ENCODE peak calls at places on chromosomes 12 and 14, in ten cellular contexts. Z, W, Y, T, L, P, R, E, I and H are unnamed samples.

GRCh38 chr12:132436791-132437251 is 53.1 kb upstream of the FBRSL1 start:
- DNase-seq in I (no peak), R (no peak), E (no peak), L (no peak), T (no peak), Z (no peak), Y (no peak), P (no peak), W (peak), H (no peak)

GRCh38 chr12:94266390-94266789 is 118.0 kb downstream of the PLXNC1 start:
- DNase-seq in T (peak), W (no peak), L (no peak), P (no peak), R (no peak), Y (no peak), Z (no peak), I (no peak), E (peak), H (no peak)

GRCh38 chr12:65122661-65123060 is 1.6 kb upstream of the WIF1 start:
- DNase-seq in Y (no peak), R (no peak), E (no peak), W (no peak), T (no peak), Z (no peak), P (no peak), I (no peak), L (no peak), H (no peak)

GRCh38 chr12:130970165-130970907 is 16.6 kb downstream of the ADGRD1 start:
- DNase-seq in W (no peak), R (no peak), P (no peak), Y (peak), T (no peak), I (no peak), Z (no peak), L (no peak), E (no peak), H (no peak)

GRCh38 chr12:60123443-60124000 is 527.7 kb downstream of the SLC16A7 start:
- DNase-seq in E (peak), Y (no peak), W (no peak), I (no peak), R (peak), P (no peak), Z (no peak), T (peak), L (peak), H (no peak)

GRCh38 chr14:36270191-36270590 is 50.2 kb downstream of the MBIP start:
- DNase-seq in I (no peak), L (no peak), W (no peak), P (no peak), E (no peak), R (no peak), T (no peak), Y (no peak), Z (no peak), H (no peak)

GRCh38 chr12:14403711-14404164 is 38.3 kb downstream of the ATF7IP start:
- DNase-seq in E (peak), R (peak), P (peak), L (peak), W (no peak), Y (peak), Z (no peak), T (peak), I (no peak), H (peak)

GRCh38 chr14:73789996-73790581 is 61.5 kb upstream of the PTGR2 start:
- DNase-seq in Y (no peak), L (peak), Z (no peak), I (no peak), R (peak), T (peak), E (peak), P (peak), W (peak), H (no peak)

GRCh38 chr12:97275261-97276197 is 187.1 kb upstream of the RMST start:
- DNase-seq in P (no peak), L (no peak), Z (no peak), W (no peak), R (no peak), E (no peak), Y (no peak), I (peak), T (no peak), H (no peak)

GRCh38 chr14:58914271-58914855 is 274.1 kb upstream of the DAAM1 start:
- DNase-seq in I (peak), P (no peak), E (no peak), Z (no peak), R (no peak), L (no peak), Y (no peak), W (no peak), T (no peak), H (no peak)

GRCh38 chr14:22780105-22780679 is 13.7 kb downstream of the OXA1L start:
- DNase-seq in I (no peak), T (peak), R (peak), Y (no peak), L (no peak), P (no peak), Z (no peak), E (no peak), W (no peak), H (no peak)

GRCh38 chr14:84162658-84163057 is 1367.3 kb upstream of the FLRT2 start:
- DNase-seq in Y (no peak), W (no peak), I (no peak), P (no peak), Z (no peak), T (no peak), E (no peak), R (no peak), L (no peak), H (no peak)

GRCh38 chr12:50520345-50520744 is 15.6 kb downstream of the DIP2B start:
- DNase-seq in Y (peak), Z (no peak), I (no peak), W (no peak), P (no peak), E (no peak), T (no peak), R (no peak), L (no peak), H (no peak)

GRCh38 chr12:50514526-50515276 is 9.9 kb downstream of the DIP2B start:
- DNase-seq in R (no peak), Y (peak), W (no peak), L (no peak), E (no peak), Z (no peak), T (no peak), I (no peak), P (no peak), H (no peak)

GRCh38 chr12:50518129-50518528 is 13.3 kb downstream of the DIP2B start:
- DNase-seq in T (no peak), L (no peak), R (no peak), P (no peak), I (no peak), Y (no peak), E (no peak), W (peak), Z (no peak), H (no peak)

GRCh38 chr12:50515587-50515986 is 10.8 kb downstream of the DIP2B start:
- DNase-seq in R (no peak), E (no peak), Y (peak), L (no peak), I (no peak), T (no peak), Z (no peak), W (no peak), P (no peak), H (no peak)

DNA sequence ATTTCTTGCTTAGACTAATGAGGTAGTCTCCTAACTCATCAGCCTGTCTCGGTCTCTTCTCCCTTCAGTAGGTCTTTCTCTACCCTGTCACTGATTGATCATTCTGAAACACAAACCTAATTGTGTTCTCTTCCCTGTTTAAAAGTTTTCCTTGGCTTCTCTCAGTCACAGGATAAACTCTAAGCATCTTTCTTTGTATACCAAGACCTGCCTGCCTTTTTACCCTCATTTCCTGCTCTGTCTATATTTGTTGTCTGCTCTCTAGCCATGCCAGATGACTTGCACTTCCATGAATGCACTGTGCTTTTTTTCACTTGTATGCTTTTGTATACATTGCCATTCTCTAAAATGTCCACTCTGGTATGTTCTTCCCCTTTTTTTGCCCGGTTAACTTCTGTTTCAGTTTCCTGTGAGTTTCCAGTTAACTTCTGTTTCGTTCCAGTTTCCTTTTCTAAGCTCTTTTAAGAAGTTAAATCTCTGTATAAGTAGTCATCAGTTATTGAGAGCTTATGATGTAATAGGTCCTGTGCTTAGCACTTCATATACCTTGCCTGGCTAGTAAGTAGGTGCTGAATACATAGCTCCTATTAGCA is 12.8 kb downstream of the DIP2B start:
- DNase-seq in W (no peak), L (peak), Y (peak), T (peak), E (peak), Z (no peak), R (peak), I (no peak), P (no peak), H (no peak)
- H3K4me3 ChIP-seq in W (no peak), L (peak), Y (peak), T (peak), E (no peak), Z (no peak), R (peak), I (no peak), P (no peak), H (no peak)

GRCh38 chr14:97411938-97412612 is 614.9 kb downstream of the VRK1 start:
- DNase-seq in Y (peak), R (no peak), P (no peak), L (no peak), W (no peak), T (no peak), Z (no peak), I (peak), E (no peak), H (no peak)

GRCh38 chr14:97413991-97414717 is 617.0 kb downstream of the VRK1 start:
- DNase-seq in Z (no peak), W (no peak), R (no peak), E (no peak), I (peak), P (no peak), Y (no peak), L (no peak), T (no peak), H (no peak)

GRCh38 chr14:97410667-97411286 is 613.6 kb downstream of the VRK1 start:
- DNase-seq in R (no peak), T (no peak), Y (peak), P (no peak), I (peak), E (no peak), L (no peak), Z (no peak), W (no peak), H (no peak)

GRCh38 chr14:97414718-97415098 is 617.5 kb downstream of the VRK1 start:
- DNase-seq in L (no peak), P (no peak), W (no peak), E (no peak), Z (no peak), Y (peak), I (peak), R (no peak), T (no peak), H (no peak)

DNA sequence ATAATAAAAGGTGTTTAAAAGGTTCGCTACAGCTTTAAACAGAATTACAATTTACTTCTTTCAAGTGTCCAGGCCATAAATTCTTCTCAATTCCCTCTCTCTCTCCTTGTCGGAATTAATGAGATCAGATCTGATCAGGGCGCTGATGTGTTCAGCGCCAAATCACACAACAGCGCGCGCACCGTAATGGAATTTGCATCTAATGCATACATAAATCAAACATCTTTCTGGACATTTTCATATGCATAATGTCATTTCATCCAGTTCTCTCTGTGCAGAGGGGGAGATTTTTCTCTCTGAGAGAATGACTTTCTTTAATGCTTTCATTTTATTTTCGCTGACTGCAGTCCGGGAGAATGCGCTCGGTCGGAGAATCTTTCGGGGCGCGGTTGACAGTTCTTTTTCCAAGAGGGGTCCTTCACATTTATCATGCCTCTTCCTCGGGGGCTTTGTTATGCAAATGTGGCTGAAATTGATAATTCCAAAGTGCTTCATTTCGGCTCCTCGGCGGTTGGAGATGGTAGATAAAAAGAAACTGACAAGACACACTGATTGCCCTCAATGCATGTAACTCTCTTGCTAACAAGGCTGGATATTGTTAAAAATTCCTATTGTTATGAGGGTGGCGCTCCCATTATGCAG is 615.9 kb downstream of the VRK1 start:
- DNase-seq in W (no peak), I (no peak), E (no peak), Y (peak), R (no peak), T (no peak), Z (no peak), L (no peak), P (no peak), H (no peak)
- H3K4me3 ChIP-seq in W (no peak), I (peak), E (peak), Y (peak), R (peak), T (no peak), Z (peak), L (no peak), P (peak), H (no peak)

DNA sequence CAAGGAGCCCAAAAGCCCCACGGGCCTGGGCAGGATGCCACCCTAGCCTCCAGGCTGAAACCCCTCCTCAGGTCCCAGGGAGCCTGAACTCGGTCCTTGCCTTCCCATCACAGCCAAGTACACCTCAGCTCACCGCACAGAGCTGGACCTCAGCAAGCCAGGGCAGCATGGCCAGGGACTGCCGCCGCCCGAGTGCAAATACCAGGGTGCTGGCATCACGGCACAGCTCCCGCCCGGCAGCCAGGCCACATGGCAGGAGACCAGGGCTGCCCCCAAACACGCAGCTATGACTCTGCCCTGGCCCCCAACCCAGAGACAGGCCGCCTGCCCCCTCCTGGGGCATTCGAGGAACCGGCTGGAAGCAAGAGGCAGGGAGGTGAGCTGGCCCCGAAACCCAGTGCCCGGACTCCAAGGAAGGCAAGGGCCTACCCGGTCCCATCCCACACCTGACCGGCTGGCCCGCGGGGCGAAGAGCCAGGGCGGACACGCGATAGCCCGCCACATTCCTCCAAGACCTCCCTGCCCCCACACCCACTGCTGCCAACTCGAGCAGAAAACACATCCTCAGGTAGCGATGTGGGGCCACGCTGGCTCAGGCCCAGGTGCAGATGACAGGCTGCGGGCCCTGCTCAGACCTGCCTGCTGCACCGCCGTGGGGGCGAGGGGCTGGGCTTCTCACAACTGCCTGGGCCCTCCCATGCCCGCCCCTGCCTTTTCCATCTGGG is 2.7 kb downstream of the JAG2 start:
- DNase-seq in I (no peak), P (no peak), W (no peak), L (no peak), E (no peak), Z (no peak), T (no peak), R (no peak), Y (no peak), H (no peak)
- H3K4me3 ChIP-seq in I (no peak), P (peak), W (no peak), L (no peak), E (no peak), Z (no peak), T (no peak), R (no peak), Y (no peak), H (no peak)

GRCh38 chr14:77102154-77102553 is 4.1 kb downstream of the CIPC start:
- DNase-seq in T (no peak), W (no peak), L (no peak), P (no peak), R (no peak), I (no peak), Y (no peak), Z (no peak), E (no peak), H (no peak)

GRCh38 chr14:77099425-77100167 is 1.5 kb downstream of the CIPC start:
- DNase-seq in W (no peak), Y (no peak), T (peak), P (no peak), Z (no peak), L (peak), R (peak), E (peak), I (no peak), H (no peak)

GRCh38 chr14:77103475-77103874 is 5.4 kb downstream of the CIPC start:
- DNase-seq in W (no peak), T (no peak), E (no peak), P (no peak), R (no peak), I (no peak), Z (no peak), Y (no peak), L (no peak), H (no peak)

GRCh38 chr14:77098470-77099353 is 654 bp downstream of the CIPC start:
- DNase-seq in L (no peak), R (no peak), Z (peak), E (no peak), I (peak), Y (no peak), W (no peak), P (peak), T (peak), H (no peak)

GRCh38 chr14:77100961-77101360 is 2.9 kb downstream of the CIPC start:
- DNase-seq in P (no peak), E (no peak), L (peak), R (no peak), W (no peak), T (peak), Z (no peak), I (no peak), Y (peak), H (no peak)
- H3K4me3 ChIP-seq in P (no peak), E (no peak), L (no peak), R (no peak), W (no peak), T (no peak), Z (no peak), I (no peak), Y (no peak), H (no peak)

GRCh38 chr12:52442600-52443061 is 8.5 kb upstream of the KRT75 start:
- DNase-seq in P (no peak), Y (no peak), T (peak), L (peak), Z (no peak), E (peak), W (no peak), I (peak), R (peak), H (no peak)
- H3K4me3 ChIP-seq in P (no peak), Y (no peak), T (peak), L (no peak), Z (no peak), E (no peak), W (no peak), I (no peak), R (no peak), H (no peak)

GRCh38 chr12:64066052-64066451 is 156.0 kb downstream of the KICS2 start:
- DNase-seq in E (no peak), I (no peak), W (no peak), T (peak), Z (no peak), L (peak), Y (no peak), R (no peak), P (no peak), H (no peak)

GRCh38 chr12:64063121-64063520 is 159.0 kb downstream of the KICS2 start:
- DNase-seq in L (no peak), P (no peak), W (no peak), I (no peak), E (no peak), Z (no peak), T (no peak), Y (no peak), R (no peak), H (no peak)

GRCh38 chr12:64066776-64067175 is 155.3 kb downstream of the KICS2 start:
- DNase-seq in L (no peak), W (no peak), T (no peak), R (no peak), Y (no peak), Z (no peak), P (no peak), I (no peak), E (no peak), H (no peak)

GRCh38 chr12:64064240-64064639 is 157.9 kb downstream of the KICS2 start:
- DNase-seq in E (no peak), I (no peak), Z (no peak), T (no peak), R (no peak), P (no peak), W (no peak), Y (no peak), L (no peak), H (no peak)

GRCh38 chr12:64064706-64065105 is 157.4 kb downstream of the KICS2 start:
- DNase-seq in I (no peak), Z (no peak), L (no peak), P (no peak), E (no peak), W (no peak), T (no peak), R (no peak), Y (no peak), H (no peak)
- H3K4me3 ChIP-seq in I (no peak), Z (no peak), L (no peak), P (no peak), E (no peak), W (no peak), T (no peak), R (no peak), Y (no peak), H (no peak)

GRCh38 chr14:96203635-96204034 is 1.0 kb upstream of the BDKRB2 start:
- DNase-seq in Z (no peak), R (peak), L (no peak), W (peak), E (no peak), I (no peak), T (no peak), P (no peak), Y (no peak), H (no peak)
- H3K4me3 ChIP-seq in Z (peak), R (peak), L (no peak), W (no peak), E (no peak), I (no peak), T (no peak), P (no peak), Y (no peak), H (no peak)